ENCODE peak calls at places on chromosomes 5 and 9, in eight cellular contexts. One of them, this sample, is unnamed.

GRCh38 chr5:123450114-123450513 is 26.9 kb upstream of the CEP120 start:
- DNase-seq in IMR-90: no peak
- DNase-seq in neuronal stem cell: no peak
- DNase-seq in NT2/D1: no peak
- DNase-seq in HepG2: no peak
- DNase-seq in H9: no peak
- DNase-seq in mammary epithelial cell: no peak
- DNase-seq in mesenchymal stem cell: no peak
- DNase-seq in this sample: no peak

GRCh38 chr5:17127743-17128231 is 89.6 kb upstream of the BASP1 start:
- DNase-seq in neuronal stem cell: no peak
- DNase-seq in H9: no peak
- DNase-seq in mesenchymal stem cell: peak
- DNase-seq in HepG2: no peak
- DNase-seq in IMR-90: peak
- DNase-seq in mammary epithelial cell: peak
- DNase-seq in NT2/D1: no peak
- DNase-seq in this sample: peak

GRCh38 chr5:35183243-35183955 is 46.9 kb downstream of the PRLR start:
- DNase-seq in mesenchymal stem cell: peak
- DNase-seq in neuronal stem cell: peak
- DNase-seq in mammary epithelial cell: peak
- DNase-seq in NT2/D1: peak
- DNase-seq in HepG2: peak
- DNase-seq in IMR-90: peak
- DNase-seq in H9: peak
- DNase-seq in this sample: peak

GRCh38 chr9:113638916-113639315 is 175.4 kb downstream of the RGS3 start:
- DNase-seq in neuronal stem cell: no peak
- DNase-seq in H9: no peak
- DNase-seq in mesenchymal stem cell: no peak
- DNase-seq in IMR-90: no peak
- DNase-seq in NT2/D1: no peak
- DNase-seq in HepG2: no peak
- DNase-seq in mammary epithelial cell: no peak
- DNase-seq in this sample: no peak

GRCh38 chr5:106019271-106019670 is 1651.5 kb downstream of the EFNA5 start:
- DNase-seq in H9: no peak
- DNase-seq in IMR-90: peak
- DNase-seq in neuronal stem cell: no peak
- DNase-seq in NT2/D1: no peak
- DNase-seq in mesenchymal stem cell: no peak
- DNase-seq in mammary epithelial cell: no peak
- DNase-seq in HepG2: no peak
- DNase-seq in this sample: no peak

GRCh38 chr5:168438349-168438748 is 47.9 kb upstream of the RARS1 start:
- DNase-seq in H9: no peak
- DNase-seq in mammary epithelial cell: no peak
- DNase-seq in neuronal stem cell: no peak
- DNase-seq in mesenchymal stem cell: no peak
- DNase-seq in NT2/D1: no peak
- DNase-seq in HepG2: no peak
- DNase-seq in IMR-90: no peak
- DNase-seq in this sample: no peak

GRCh38 chr5:14286574-14287399 is 143.6 kb downstream of the TRIO start:
- DNase-seq in mammary epithelial cell: no peak
- DNase-seq in NT2/D1: no peak
- DNase-seq in neuronal stem cell: no peak
- DNase-seq in IMR-90: no peak
- DNase-seq in H9: no peak
- DNase-seq in mesenchymal stem cell: no peak
- DNase-seq in HepG2: no peak
- DNase-seq in this sample: no peak

GRCh38 chr5:43839218-43839617 is 236.2 kb downstream of the NNT start:
- DNase-seq in NT2/D1: no peak
- DNase-seq in mammary epithelial cell: peak
- DNase-seq in neuronal stem cell: no peak
- DNase-seq in mesenchymal stem cell: peak
- DNase-seq in HepG2: no peak
- DNase-seq in H9: no peak
- DNase-seq in IMR-90: peak
- DNase-seq in this sample: peak

GRCh38 chr5:68818870-68819269 is 274.9 kb upstream of the SLC30A5 start:
- DNase-seq in mesenchymal stem cell: no peak
- DNase-seq in neuronal stem cell: no peak
- DNase-seq in H9: no peak
- DNase-seq in NT2/D1: no peak
- DNase-seq in HepG2: no peak
- DNase-seq in IMR-90: no peak
- DNase-seq in mammary epithelial cell: no peak
- DNase-seq in this sample: no peak

GRCh38 chr5:111783537-111783936 is 26.5 kb upstream of the NREP start:
- DNase-seq in mesenchymal stem cell: no peak
- DNase-seq in neuronal stem cell: no peak
- DNase-seq in mammary epithelial cell: peak
- DNase-seq in HepG2: no peak
- DNase-seq in H9: no peak
- DNase-seq in NT2/D1: no peak
- DNase-seq in IMR-90: no peak
- DNase-seq in this sample: no peak

GRCh38 chr5:142463880-142464279 is 139.1 kb upstream of the SPRY4 start:
- DNase-seq in IMR-90: no peak
- DNase-seq in mesenchymal stem cell: no peak
- DNase-seq in NT2/D1: no peak
- DNase-seq in mammary epithelial cell: no peak
- DNase-seq in neuronal stem cell: no peak
- DNase-seq in HepG2: no peak
- DNase-seq in H9: no peak
- DNase-seq in this sample: no peak

GRCh38 chr5:142465476-142465875 is 140.7 kb upstream of the SPRY4 start:
- DNase-seq in NT2/D1: no peak
- DNase-seq in mammary epithelial cell: no peak
- DNase-seq in IMR-90: no peak
- DNase-seq in H9: no peak
- DNase-seq in mesenchymal stem cell: peak
- DNase-seq in neuronal stem cell: no peak
- DNase-seq in HepG2: no peak
- DNase-seq in this sample: peak

GRCh38 chr5:142461028-142461427 is 136.2 kb upstream of the SPRY4 start:
- DNase-seq in neuronal stem cell: no peak
- DNase-seq in IMR-90: no peak
- DNase-seq in NT2/D1: no peak
- DNase-seq in mesenchymal stem cell: no peak
- DNase-seq in H9: no peak
- DNase-seq in mammary epithelial cell: no peak
- DNase-seq in HepG2: no peak
- DNase-seq in this sample: no peak

DNA sequence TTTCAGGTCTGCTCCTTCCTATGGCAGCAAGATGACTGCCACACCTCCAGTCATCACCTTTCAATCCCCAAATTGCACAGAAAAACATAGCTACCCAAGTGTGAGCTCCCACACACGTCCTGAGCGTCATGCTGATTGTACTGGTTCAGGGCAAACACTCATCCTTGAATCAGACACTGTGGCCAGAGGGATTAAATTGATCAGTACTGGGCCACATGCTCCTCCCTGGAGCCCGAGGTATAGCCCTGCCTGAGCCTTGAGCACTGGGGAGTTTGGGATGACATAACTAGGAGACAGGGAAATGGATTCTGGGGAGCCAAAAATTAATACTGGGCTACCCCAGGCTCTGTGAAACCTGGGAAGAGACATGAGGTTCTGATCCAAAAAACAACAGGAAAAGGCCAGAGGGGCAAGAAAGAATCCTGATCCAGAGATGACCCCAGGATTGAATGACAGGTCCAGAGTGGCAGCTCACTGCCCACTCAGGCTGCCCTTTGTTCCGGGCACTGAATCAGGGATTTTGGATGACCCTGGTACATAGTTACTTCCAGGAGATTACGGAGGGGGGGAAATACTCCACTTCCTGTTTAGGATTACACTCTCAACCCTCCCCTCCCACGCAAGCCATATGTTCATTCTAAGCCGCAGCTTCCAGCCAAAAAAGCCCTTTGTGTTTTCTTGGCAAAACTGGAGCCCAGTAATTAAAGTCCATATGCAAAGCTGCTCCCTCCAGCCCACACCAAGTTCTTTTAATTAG is 141.6 kb upstream of the SPRY4 start:
- DNase-seq in IMR-90: peak
- DNase-seq in NT2/D1: no peak
- DNase-seq in mesenchymal stem cell: peak
- DNase-seq in HepG2: no peak
- DNase-seq in neuronal stem cell: no peak
- DNase-seq in H9: no peak
- DNase-seq in mammary epithelial cell: peak
- DNase-seq in this sample: peak
- H3K9ac ChIP-seq in IMR-90: no peak
- H3K9ac ChIP-seq in NT2/D1: no peak
- H3K9ac ChIP-seq in mesenchymal stem cell: peak
- H3K9ac ChIP-seq in HepG2: no peak
- H3K9ac ChIP-seq in neuronal stem cell: no peak
- H3K9ac ChIP-seq in H9: no peak
- H3K9ac ChIP-seq in mammary epithelial cell: no peak
- H3K9ac ChIP-seq in this sample: peak

GRCh38 chr5:131167615-131168014 is 2.6 kb upstream of the HINT1 start:
- DNase-seq in HepG2: no peak
- DNase-seq in NT2/D1: no peak
- DNase-seq in IMR-90: no peak
- DNase-seq in mammary epithelial cell: no peak
- DNase-seq in mesenchymal stem cell: no peak
- DNase-seq in H9: no peak
- DNase-seq in neuronal stem cell: no peak
- DNase-seq in this sample: no peak
- H3K9ac ChIP-seq in HepG2: no peak
- H3K9ac ChIP-seq in NT2/D1: no peak
- H3K9ac ChIP-seq in IMR-90: no peak
- H3K9ac ChIP-seq in mammary epithelial cell: no peak
- H3K9ac ChIP-seq in mesenchymal stem cell: no peak
- H3K9ac ChIP-seq in H9: no peak
- H3K9ac ChIP-seq in neuronal stem cell: no peak
- H3K9ac ChIP-seq in this sample: no peak

GRCh38 chr9:89999176-89999533 is 394.3 kb downstream of the GADD45G start:
- DNase-seq in mammary epithelial cell: peak
- DNase-seq in IMR-90: no peak
- DNase-seq in H9: no peak
- DNase-seq in mesenchymal stem cell: no peak
- DNase-seq in neuronal stem cell: no peak
- DNase-seq in HepG2: no peak
- DNase-seq in NT2/D1: no peak
- DNase-seq in this sample: no peak

GRCh38 chr9:89994988-89995613 is 390.3 kb downstream of the GADD45G start:
- DNase-seq in H9: no peak
- DNase-seq in NT2/D1: no peak
- DNase-seq in IMR-90: no peak
- DNase-seq in HepG2: peak
- DNase-seq in mammary epithelial cell: no peak
- DNase-seq in neuronal stem cell: no peak
- DNase-seq in mesenchymal stem cell: no peak
- DNase-seq in this sample: no peak

GRCh38 chr9:89993678-89994630 is 389.1 kb downstream of the GADD45G start:
- DNase-seq in mammary epithelial cell: no peak
- DNase-seq in H9: no peak
- DNase-seq in HepG2: peak
- DNase-seq in neuronal stem cell: no peak
- DNase-seq in mesenchymal stem cell: peak
- DNase-seq in IMR-90: no peak
- DNase-seq in NT2/D1: no peak
- DNase-seq in this sample: peak

GRCh38 chr9:89996106-89996505 is 391.3 kb downstream of the GADD45G start:
- DNase-seq in mesenchymal stem cell: no peak
- DNase-seq in HepG2: no peak
- DNase-seq in neuronal stem cell: no peak
- DNase-seq in H9: no peak
- DNase-seq in IMR-90: no peak
- DNase-seq in mammary epithelial cell: no peak
- DNase-seq in NT2/D1: no peak
- DNase-seq in this sample: no peak

DNA sequence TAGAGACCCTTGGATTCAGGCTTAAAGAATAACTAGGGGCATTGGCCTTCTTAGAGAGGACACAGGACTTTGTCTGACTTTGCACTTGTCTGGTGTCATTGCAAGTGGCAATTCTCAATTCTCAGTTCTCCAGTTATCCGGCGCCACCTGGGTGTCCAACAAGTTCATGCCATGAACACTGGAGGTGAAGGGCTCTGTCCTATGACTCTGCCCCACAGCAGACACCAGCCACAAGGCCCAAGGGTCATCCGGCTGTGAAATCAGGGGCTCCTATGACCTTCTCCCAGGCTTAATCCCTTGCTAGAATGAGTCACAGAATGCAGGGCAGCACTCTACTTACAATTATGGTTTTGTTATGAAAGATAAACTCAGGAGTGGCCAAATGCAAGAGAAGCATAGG is 391.9 kb downstream of the GADD45G start:
- DNase-seq in NT2/D1: no peak
- DNase-seq in neuronal stem cell: no peak
- DNase-seq in mammary epithelial cell: no peak
- DNase-seq in IMR-90: no peak
- DNase-seq in mesenchymal stem cell: no peak
- DNase-seq in H9: no peak
- DNase-seq in HepG2: peak
- DNase-seq in this sample: peak
- H3K9ac ChIP-seq in NT2/D1: no peak
- H3K9ac ChIP-seq in neuronal stem cell: no peak
- H3K9ac ChIP-seq in mammary epithelial cell: no peak
- H3K9ac ChIP-seq in IMR-90: no peak
- H3K9ac ChIP-seq in mesenchymal stem cell: no peak
- H3K9ac ChIP-seq in H9: no peak
- H3K9ac ChIP-seq in HepG2: no peak
- H3K9ac ChIP-seq in this sample: no peak

DNA sequence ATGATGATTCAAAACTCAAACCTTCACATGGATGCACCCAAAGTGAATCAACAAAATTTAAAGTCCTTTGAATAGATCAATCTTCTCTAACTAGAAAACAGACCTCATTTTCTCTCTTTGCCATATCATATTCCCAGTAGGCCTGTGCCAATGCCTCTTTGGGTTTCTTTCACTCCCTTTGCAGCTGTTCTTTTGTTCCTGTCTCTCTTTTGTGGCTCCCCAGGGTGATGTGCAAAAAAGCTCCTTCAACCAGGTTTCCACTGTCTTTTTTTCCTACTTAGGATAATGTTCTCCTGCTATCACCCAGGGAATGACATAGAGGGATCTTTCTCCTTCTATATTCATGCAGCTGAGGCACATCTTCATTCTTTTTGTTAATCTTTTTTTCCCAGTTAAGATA is 54.6 kb downstream of the MARCHF3 start:
- DNase-seq in NT2/D1: no peak
- DNase-seq in HepG2: no peak
- DNase-seq in H9: no peak
- DNase-seq in IMR-90: no peak
- DNase-seq in mammary epithelial cell: no peak
- DNase-seq in neuronal stem cell: no peak
- DNase-seq in mesenchymal stem cell: no peak
- DNase-seq in this sample: no peak
- H3K9ac ChIP-seq in NT2/D1: no peak
- H3K9ac ChIP-seq in HepG2: no peak
- H3K9ac ChIP-seq in H9: no peak
- H3K9ac ChIP-seq in IMR-90: no peak
- H3K9ac ChIP-seq in mammary epithelial cell: no peak
- H3K9ac ChIP-seq in neuronal stem cell: no peak
- H3K9ac ChIP-seq in mesenchymal stem cell: no peak
- H3K9ac ChIP-seq in this sample: no peak

This sample was measured in GM23248.